ENCODE peak calls at places on chromosomes 12 and 14, in six cellular contexts. H, K, X, A, V and N are unnamed samples.

GRCh38 chr12:1044697-1045096 is 53.7 kb downstream of the ERC1 start:
- DNase-seq in X (no peak), V (peak; percentile 32), A (no peak), K (no peak), H (peak; percentile 30), N (peak; percentile 32)

GRCh38 chr14:69101331-69101826 is 51.5 kb downstream of the DCAF5 start:
- DNase-seq in A (no peak), K (no peak), X (no peak), H (peak; percentile 93), V (peak; percentile 90), N (peak; percentile 60)

GRCh38 chr14:85471744-85472143 is 58.2 kb upstream of the FLRT2 start:
- DNase-seq in H (peak; percentile 98), A (no peak), V (peak; percentile 81), K (no peak), X (peak; percentile 72), N (peak; percentile 69)

GRCh38 chr14:22472935-22473854 is 115.8 kb downstream of the DAD1 start:
- DNase-seq in A (no peak), X (no peak), V (no peak), H (peak; percentile 79), K (no peak), N (peak; percentile 77)

GRCh38 chr14:71658261-71658860 is 273.9 kb upstream of the RGS6 start:
- DNase-seq in A (no peak), V (no peak), K (no peak), X (no peak), H (peak; percentile 61), N (no peak)

GRCh38 chr12:94718114-94718513 is 67.8 kb upstream of the TMCC3 start:
- DNase-seq in H (peak; percentile 54), K (no peak), A (no peak), V (no peak), X (no peak), N (peak; percentile 8)

GRCh38 chr12:64824500-64825142 is at the start of gene TBC1D30:
- DNase-seq in A (no peak), K (no peak), V (no peak), H (peak; percentile 22), X (no peak), N (peak; percentile 58)

GRCh38 chr14:28163261-28163660 is 603.3 kb upstream of the FOXG1 start:
- DNase-seq in K (no peak), V (no peak), X (no peak), A (no peak), H (no peak), N (no peak)

GRCh38 chr14:29458547-29458946 is 469.1 kb downstream of the PRKD1 start:
- DNase-seq in K (no peak), X (no peak), A (no peak), H (peak; percentile 26), V (no peak), N (peak; percentile 33)

GRCh38 chr12:15532364-15532977 is 210.2 kb downstream of the PTPRO start:
- DNase-seq in K (no peak), H (peak; percentile 92), X (peak; percentile 19), A (no peak), V (peak; percentile 60), N (peak; percentile 74)

GRCh38 chr12:65965358-65965757 is 141.1 kb downstream of the HMGA2 start:
- DNase-seq in H (peak; percentile 95), X (no peak), V (no peak), A (no peak), K (no peak), N (peak; percentile 81)